ENCODE peak calls at places on chromosomes 3 and 15, in ten cellular contexts. U, O, S, W, Z, T, F, X, G and V are unnamed samples.

GRCh38 chr15:81400640-81401236 is 26.7 kb upstream of the TMC3 start:
- DNase-seq in U (peak), O (no peak), S (no peak), W (peak), Z (no peak), T (peak), F (peak), X (no peak), G (peak), V (peak)

GRCh38 chr3:124997303-124998246 is 58.2 kb downstream of the HEG1 start:
- DNase-seq in U (no peak), O (no peak), S (no peak), W (no peak), Z (no peak), T (no peak), F (no peak), X (no peak), G (no peak), V (no peak)

GRCh38 chr3:180324791-180325190 is 277.2 kb upstream of the TTC14 start:
- DNase-seq in U (no peak), O (no peak), S (no peak), W (no peak), Z (no peak), T (no peak), F (no peak), X (no peak), G (no peak), V (no peak)

GRCh38 chr3:49683162-49683561 is 6.1 kb downstream of the MST1 start:
- DNase-seq in U (no peak), O (no peak), S (no peak), W (no peak), Z (no peak), T (no peak), F (no peak), X (no peak), G (no peak), V (no peak)

GRCh38 chr3:152021951-152022461 is 148.6 kb downstream of the SUCNR1 start:
- DNase-seq in U (no peak), O (no peak), S (no peak), W (no peak), Z (peak), T (peak), F (peak), X (no peak), G (no peak), V (peak)

GRCh38 chr15:35491999-35492398 is 54.0 kb downstream of the DPH6 start:
- DNase-seq in U (no peak), O (peak), S (no peak), W (peak), Z (no peak), T (no peak), F (no peak), X (no peak), G (no peak), V (no peak)

GRCh38 chr3:197454014-197454413 is 101.8 kb downstream of the BDH1 start:
- DNase-seq in U (no peak), O (peak), S (no peak), W (peak), Z (no peak), T (peak), F (no peak), X (no peak), G (no peak), V (peak)

GRCh38 chr3:114449271-114450007 is 155.6 kb downstream of the TIGIT start:
- DNase-seq in U (no peak), O (no peak), S (no peak), W (no peak), Z (no peak), T (no peak), F (peak), X (no peak), G (no peak), V (peak)

GRCh38 chr3:110198717-110199587 is 861.6 kb upstream of the DPPA4 start:
- DNase-seq in U (no peak), O (no peak), S (no peak), W (no peak), Z (peak), T (peak), F (no peak), X (no peak), G (no peak), V (no peak)

GRCh38 chr3:174949523-174949922 is 90.4 kb downstream of the NAALADL2 start:
- DNase-seq in U (no peak), O (no peak), S (no peak), W (no peak), Z (no peak), T (peak), F (peak), X (no peak), G (peak), V (peak)

GRCh38 chr15:79455943-79456342 is 23.8 kb downstream of the MINAR1 start:
- DNase-seq in U (no peak), O (no peak), S (no peak), W (no peak), Z (no peak), T (no peak), F (no peak), X (no peak), G (no peak), V (no peak)

GRCh38 chr3:17670749-17671148 is 71.7 kb downstream of the TBC1D5 start:
- DNase-seq in U (no peak), O (no peak), S (no peak), W (no peak), Z (no peak), T (no peak), F (no peak), X (no peak), G (no peak), V (no peak)

GRCh38 chr3:13352621-13353131 is 67.4 kb downstream of the NUP210 start:
- DNase-seq in U (no peak), O (no peak), S (no peak), W (no peak), Z (no peak), T (no peak), F (peak), X (no peak), G (no peak), V (peak)

GRCh38 chr15:62506217-62506805 is 341.2 kb upstream of the C2CD4B start:
- DNase-seq in U (peak), O (no peak), S (no peak), W (no peak), Z (no peak), T (peak), F (no peak), X (no peak), G (peak), V (peak)

GRCh38 chr3:118637866-118638265 is 396.8 kb downstream of the IGSF11 start:
- DNase-seq in U (no peak), O (no peak), S (no peak), W (no peak), Z (no peak), T (no peak), F (peak), X (no peak), G (no peak), V (no peak)

GRCh38 chr15:51938286-51938685 is 33.3 kb downstream of the LEO1 start:
- DNase-seq in U (no peak), O (no peak), S (no peak), W (no peak), Z (no peak), T (no peak), F (peak), X (no peak), G (no peak), V (no peak)

GRCh38 chr3:15794842-15795562 is 2.8 kb downstream of the ANKRD28 start:
- DNase-seq in U (no peak), O (no peak), S (no peak), W (no peak), Z (no peak), T (peak), F (no peak), X (no peak), G (no peak), V (no peak)
- TF ChIP-seq CTCF in U (no peak), O (no peak), S (no peak), W (no peak), Z (peak), T (peak), F (no peak), X (no peak), G (peak), V (no peak)

GRCh38 chr3:87182023-87182422 is 45.1 kb upstream of the CHMP2B start:
- DNase-seq in U (no peak), O (no peak), S (no peak), W (no peak), Z (no peak), T (no peak), F (no peak), X (no peak), G (no peak), V (no peak)
- TF ChIP-seq CTCF in U (no peak), O (no peak), S (no peak), W (no peak), Z (no peak), T (no peak), F (no peak), X (no peak), G (no peak), V (no peak)

GRCh38 chr3:130894130-130894872 is 417 bp downstream of the ATP2C1 start:
- DNase-seq in U (peak), O (peak), S (peak), W (peak), Z (peak), T (peak), F (no peak), X (no peak), G (no peak), V (peak)
- TF ChIP-seq CTCF in U (no peak), O (no peak), S (no peak), W (no peak), Z (no peak), T (no peak), F (no peak), X (no peak), G (no peak), V (no peak)

GRCh38 chr3:126448893-126449180 is 26.9 kb downstream of the ZXDC start:
- DNase-seq in U (no peak), O (no peak), S (no peak), W (no peak), Z (no peak), T (no peak), F (no peak), X (no peak), G (no peak), V (no peak)

GRCh38 chr3:126448141-126448892 is 27.4 kb downstream of the ZXDC start:
- DNase-seq in U (no peak), O (no peak), S (no peak), W (no peak), Z (no peak), T (no peak), F (no peak), X (no peak), G (no peak), V (no peak)

GRCh38 chr3:126450219-126450618 is 25.5 kb downstream of the ZXDC start:
- DNase-seq in U (no peak), O (no peak), S (no peak), W (no peak), Z (no peak), T (no peak), F (no peak), X (no peak), G (no peak), V (no peak)

GRCh38 chr3:126450744-126451143 is 24.9 kb downstream of the ZXDC start:
- DNase-seq in U (no peak), O (no peak), S (no peak), W (no peak), Z (peak), T (no peak), F (no peak), X (no peak), G (no peak), V (no peak)

DNA sequence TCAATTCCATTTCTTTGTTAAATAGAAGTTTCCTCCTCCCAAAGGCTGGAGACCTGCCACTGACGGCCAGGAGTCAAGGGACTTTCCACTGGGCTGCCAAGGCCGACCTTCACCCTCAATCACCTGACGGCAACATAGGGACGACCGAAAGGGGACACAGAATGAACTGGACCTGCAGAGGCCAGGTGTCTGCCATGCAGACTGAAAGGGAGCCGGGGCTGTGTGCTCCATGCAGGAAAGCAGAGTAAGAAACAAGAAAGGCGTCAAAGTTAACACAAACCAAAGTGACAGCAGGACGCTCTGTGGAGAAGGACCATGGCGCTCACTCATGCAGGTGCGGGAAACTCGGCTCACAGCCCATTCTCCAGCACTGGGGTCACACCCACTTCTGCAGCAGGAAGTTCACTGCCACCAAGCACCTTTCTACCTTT is 26.1 kb downstream of the ZXDC start:
- DNase-seq in U (no peak), O (no peak), S (no peak), W (no peak), Z (no peak), T (no peak), F (no peak), X (no peak), G (no peak), V (no peak)
- TF ChIP-seq CTCF in U (no peak), O (no peak), S (no peak), W (no peak), Z (no peak), T (no peak), F (no peak), X (no peak), G (no peak), V (no peak)

GRCh38 chr15:32132850-32133249 is 102.5 kb downstream of the CHRNA7 start:
- DNase-seq in U (no peak), O (no peak), S (no peak), W (no peak), Z (no peak), T (no peak), F (no peak), X (no peak), G (no peak), V (no peak)

GRCh38 chr15:32135326-32135725 is 105.0 kb downstream of the CHRNA7 start:
- DNase-seq in U (no peak), O (no peak), S (no peak), W (no peak), Z (no peak), T (no peak), F (no peak), X (no peak), G (no peak), V (no peak)

GRCh38 chr15:32134777-32135307 is 104.5 kb downstream of the CHRNA7 start:
- DNase-seq in U (no peak), O (no peak), S (no peak), W (no peak), Z (no peak), T (no peak), F (no peak), X (no peak), G (no peak), V (no peak)

GRCh38 chr15:32131803-32132202 is 101.5 kb downstream of the CHRNA7 start:
- DNase-seq in U (no peak), O (no peak), S (no peak), W (no peak), Z (no peak), T (no peak), F (no peak), X (no peak), G (no peak), V (no peak)

GRCh38 chr15:32130823-32131222 is 100.5 kb downstream of the CHRNA7 start:
- DNase-seq in U (peak), O (no peak), S (no peak), W (no peak), Z (no peak), T (no peak), F (no peak), X (no peak), G (no peak), V (no peak)
- TF ChIP-seq CTCF in U (peak), O (no peak), S (no peak), W (peak), Z (no peak), T (no peak), F (no peak), X (no peak), G (no peak), V (no peak)

DNA sequence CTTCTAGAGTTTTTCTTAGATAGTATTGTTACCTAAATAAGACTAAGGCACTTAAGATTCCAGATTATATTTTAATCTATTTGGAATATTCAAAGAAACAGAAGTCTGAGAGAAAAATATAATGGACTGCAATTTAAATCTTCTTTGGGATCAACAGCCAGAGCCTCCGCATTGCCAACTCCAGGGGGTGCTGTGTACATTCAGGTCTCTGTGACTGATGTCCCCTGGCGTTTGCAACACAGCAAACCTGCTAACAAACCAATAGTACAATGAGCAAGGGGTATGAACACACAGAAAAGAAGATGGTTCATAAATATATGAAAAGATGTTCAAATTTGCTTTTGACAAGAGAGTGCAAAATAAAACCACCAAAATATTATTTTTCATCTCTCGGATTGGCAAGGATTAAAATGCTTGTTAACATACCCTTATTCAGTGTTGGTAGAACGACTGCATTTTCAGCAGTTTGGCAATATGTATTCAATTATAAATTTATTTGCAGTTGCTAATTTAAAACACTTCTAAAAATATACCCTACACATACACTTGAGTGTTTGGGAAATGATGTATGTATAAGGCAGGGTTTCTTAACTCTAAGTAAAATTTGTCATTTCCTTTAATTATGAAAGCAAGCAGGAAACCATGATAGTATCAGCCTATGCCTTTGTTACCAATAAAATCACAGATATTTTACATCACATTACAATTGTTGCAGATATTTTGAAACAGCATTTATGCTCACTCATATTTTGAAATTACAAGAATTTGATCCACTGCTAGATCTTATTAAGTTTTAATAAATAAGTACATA is 16.1 kb upstream of the TM4SF1 start:
- DNase-seq in U (peak), O (peak), S (peak), W (peak), Z (peak), T (peak), F (peak), X (peak), G (peak), V (peak)
- TF ChIP-seq CTCF in U (peak), O (peak), S (peak), W (peak), Z (peak), T (peak), F (peak), X (no peak), G (peak), V (peak)

DNA sequence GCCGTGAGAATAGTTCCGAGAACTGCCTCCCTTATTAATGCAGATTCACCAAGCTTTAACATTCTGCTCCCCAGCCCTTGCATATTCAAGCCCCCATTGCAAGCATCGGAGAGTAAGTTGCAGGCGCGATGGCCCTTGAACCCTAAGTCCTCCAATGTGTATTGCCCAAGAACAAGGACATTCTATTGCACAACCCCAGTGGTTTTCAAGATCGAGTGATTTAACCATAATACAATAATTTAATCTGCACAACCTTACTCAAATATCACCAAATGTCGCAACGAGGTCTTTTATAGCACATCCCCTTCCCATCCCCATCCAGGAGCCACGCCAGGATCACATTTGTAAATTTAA is 21.7 kb upstream of the PLXND1 start:
- DNase-seq in U (no peak), O (no peak), S (no peak), W (no peak), Z (no peak), T (no peak), F (no peak), X (no peak), G (no peak), V (no peak)
- TF ChIP-seq CTCF in U (no peak), O (peak), S (no peak), W (no peak), Z (no peak), T (no peak), F (no peak), X (no peak), G (no peak), V (no peak)

GRCh38 chr3:78201066-78201465 is 1161.2 kb downstream of the ROBO2 start:
- DNase-seq in U (no peak), O (no peak), S (no peak), W (no peak), Z (no peak), T (no peak), F (no peak), X (no peak), G (no peak), V (peak)

DNA sequence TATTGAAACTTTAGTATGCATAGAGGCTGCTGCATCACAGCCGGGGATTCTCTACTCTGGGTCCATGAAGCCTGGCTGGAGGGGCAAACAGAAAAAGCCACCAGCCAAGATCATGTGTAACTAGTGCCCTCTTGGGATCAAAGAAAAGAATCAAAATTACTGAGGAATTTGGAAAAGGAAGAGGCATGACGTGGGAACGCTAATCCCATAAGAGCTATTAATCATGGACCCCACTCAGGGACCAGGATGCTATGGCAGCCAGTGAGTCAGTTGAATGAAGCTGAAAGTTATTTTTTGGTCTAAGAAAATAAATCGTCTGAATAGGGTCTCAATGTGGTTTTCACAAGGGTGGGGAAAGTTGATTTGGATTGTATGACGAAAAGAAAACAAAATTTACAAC is 1165.1 kb downstream of the ROBO2 start:
- DNase-seq in U (peak), O (no peak), S (peak), W (peak), Z (no peak), T (peak), F (no peak), X (no peak), G (peak), V (peak)
- TF ChIP-seq CTCF in U (peak), O (no peak), S (peak), W (no peak), Z (no peak), T (no peak), F (no peak), X (no peak), G (peak), V (peak)

GRCh38 chr3:79517766-79518413 is 249.9 kb downstream of the ROBO1 start:
- DNase-seq in U (peak), O (no peak), S (peak), W (peak), Z (no peak), T (peak), F (peak), X (no peak), G (no peak), V (peak)
- TF ChIP-seq CTCF in U (peak), O (no peak), S (peak), W (peak), Z (no peak), T (peak), F (peak), X (no peak), G (peak), V (peak)